ENCODE peak calls at places on chromosome 1, in five cellular contexts. X is WTC11, H is HCT116, K is endothelial cell of umbilical vein, B is A549. G is an unnamed sample.

GRCh38 chr1:204282801-204283200 is 69.0 kb upstream of the GOLT1A start:
- DNase-seq in X (no peak), H (no peak), K (no peak), B (no peak), G (no peak)

GRCh38 chr1:173248247-173248940 is 41.3 kb upstream of the TNFSF4 start:
- DNase-seq in X (no peak), H (no peak), K (no peak), B (no peak), G (no peak)

GRCh38 chr1:240256836-240257503 is 165.3 kb downstream of the FMN2 start:
- DNase-seq in X (no peak), H (no peak), K (no peak), B (no peak), G (no peak)

GRCh38 chr1:161131721-161132409 is 602 bp downstream of the DEDD start:
- DNase-seq in X (no peak), H (no peak), K (peak), B (no peak), G (peak)

GRCh38 chr1:39266269-39266668 is 61.8 kb downstream of the MACF1 start:
- DNase-seq in X (no peak), H (peak), K (peak), B (peak), G (peak)

GRCh38 chr1:239833709-239834108 is 258.0 kb upstream of the FMN2 start:
- DNase-seq in X (no peak), H (no peak), K (no peak), B (no peak), G (no peak)

GRCh38 chr1:172167801-172168596 is 252.5 kb upstream of the C1orf105 start:
- DNase-seq in X (no peak), H (no peak), K (no peak), B (no peak), G (no peak)

GRCh38 chr1:54409156-54410142 is 3.3 kb upstream of the SSBP3 start:
- DNase-seq in X (no peak), H (no peak), K (no peak), B (no peak), G (peak)

GRCh38 chr1:1616045-1616821 is 933 bp downstream of the MIB2 start:
- DNase-seq in X (peak), H (no peak), K (peak), B (no peak), G (peak)

GRCh38 chr1:224880593-224881307 is 48.7 kb upstream of the DNAH14 start:
- DNase-seq in X (peak), H (no peak), K (no peak), B (peak), G (no peak)

GRCh38 chr1:25808481-25809244 is 8.7 kb downstream of the SELENON start:
- DNase-seq in X (no peak), H (no peak), K (no peak), B (no peak), G (no peak)

GRCh38 chr1:67061266-67061665 is 7.3 kb upstream of the SLC35D1 start:
- DNase-seq in X (no peak), H (no peak), K (no peak), B (no peak), G (no peak)

GRCh38 chr1:236659792-236660587 is 26.3 kb upstream of the ACTN2 start:
- DNase-seq in X (peak), H (no peak), K (no peak), B (no peak), G (no peak)

GRCh38 chr1:92910081-92910480 is 51.2 kb downstream of the DIPK1A start:
- DNase-seq in X (no peak), H (no peak), K (no peak), B (no peak), G (no peak)

GRCh38 chr1:40983286-40983685 is 3.8 kb downstream of the CTPS1 start:
- DNase-seq in X (no peak), H (no peak), K (no peak), B (no peak), G (no peak)

GRCh38 chr1:226109829-226110248 is 47.3 kb downstream of the H3-3A start:
- DNase-seq in X (peak), H (peak), K (peak), B (peak), G (peak)

GRCh38 chr1:226112626-226113025 is 50.1 kb downstream of the H3-3A start:
- DNase-seq in X (no peak), H (no peak), K (no peak), B (no peak), G (no peak)

GRCh38 chr1:226111109-226111864 is 48.8 kb downstream of the H3-3A start:
- DNase-seq in X (no peak), H (no peak), K (no peak), B (no peak), G (peak)

GRCh38 chr1:226110249-226111108 is 48.0 kb downstream of the H3-3A start:
- DNase-seq in X (peak), H (no peak), K (peak), B (peak), G (peak)

DNA sequence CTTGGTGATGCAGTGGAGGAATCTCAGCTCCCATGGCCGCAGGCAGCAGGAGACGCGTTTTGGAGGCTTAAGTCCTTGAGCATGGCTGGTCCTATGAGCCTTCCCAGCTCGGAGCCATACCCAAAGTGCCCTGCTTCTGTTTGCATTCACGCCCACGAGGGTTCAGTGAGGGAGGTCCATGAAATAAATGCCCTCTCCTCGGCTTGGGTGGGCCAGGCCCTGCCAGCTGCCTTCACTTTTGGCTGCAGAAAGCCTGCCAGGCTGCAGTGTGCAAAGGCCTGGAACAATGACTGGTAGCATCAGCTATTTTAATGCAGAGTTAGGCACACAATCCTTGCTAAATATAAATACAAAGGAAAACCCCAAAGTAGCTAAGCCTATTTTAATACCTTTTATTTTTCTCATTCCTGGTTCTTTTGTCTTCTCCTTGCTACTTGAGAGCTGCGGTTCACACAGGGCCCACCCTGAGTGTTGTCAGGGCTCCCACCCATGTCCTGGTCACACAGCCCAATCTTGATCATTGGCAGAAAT is 49.4 kb downstream of the H3-3A start:
- DNase-seq in X (peak), H (no peak), K (no peak), B (no peak), G (no peak)
- TF ChIP-seq MAX in X (no peak), H (no peak), K (no peak), B (no peak), G (no peak)

DNA sequence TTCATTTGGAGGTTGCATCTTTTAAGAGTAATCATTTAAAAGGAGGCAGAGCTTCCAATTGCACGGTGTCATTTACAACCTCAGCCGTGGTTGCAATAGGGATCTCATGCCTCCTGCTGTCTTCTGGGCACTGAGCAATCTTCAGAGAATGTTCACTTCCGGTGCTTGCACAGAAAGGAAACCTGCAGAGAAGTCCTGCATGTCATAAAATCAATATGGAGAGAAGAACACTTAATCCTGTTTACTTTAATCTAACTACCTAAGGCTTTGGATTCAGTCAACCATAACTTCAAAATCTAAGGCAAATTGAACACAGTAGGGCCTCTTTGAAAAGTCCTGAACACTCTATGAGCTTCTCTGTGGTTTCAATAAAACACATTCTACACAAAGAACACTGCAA is 11.3 kb upstream of the MAP10 start:
- DNase-seq in X (no peak), H (peak), K (peak), B (peak), G (peak)
- TF ChIP-seq CTCF in X (no peak), H (peak), K (no peak), B (no peak), G (no peak)

GRCh38 chr1:166185526-166185925 is 18.7 kb upstream of the FAM78B start:
- DNase-seq in X (no peak), H (no peak), K (no peak), B (no peak), G (no peak)

GRCh38 chr1:166184012-166184411 is 17.2 kb upstream of the FAM78B start:
- DNase-seq in X (no peak), H (no peak), K (no peak), B (no peak), G (no peak)

GRCh38 chr1:166193057-166193456 is 26.3 kb upstream of the FAM78B start:
- DNase-seq in X (no peak), H (no peak), K (no peak), B (no peak), G (peak)

GRCh38 chr1:166184897-166185296 is 18.1 kb upstream of the FAM78B start:
- DNase-seq in X (no peak), H (no peak), K (no peak), B (no peak), G (no peak)

GRCh38 chr1:166189126-166189525 is 22.3 kb upstream of the FAM78B start:
- DNase-seq in X (no peak), H (no peak), K (no peak), B (no peak), G (peak)
- TF ChIP-seq MAX in X (no peak), H (no peak), K (no peak), B (no peak), G (no peak)

DNA sequence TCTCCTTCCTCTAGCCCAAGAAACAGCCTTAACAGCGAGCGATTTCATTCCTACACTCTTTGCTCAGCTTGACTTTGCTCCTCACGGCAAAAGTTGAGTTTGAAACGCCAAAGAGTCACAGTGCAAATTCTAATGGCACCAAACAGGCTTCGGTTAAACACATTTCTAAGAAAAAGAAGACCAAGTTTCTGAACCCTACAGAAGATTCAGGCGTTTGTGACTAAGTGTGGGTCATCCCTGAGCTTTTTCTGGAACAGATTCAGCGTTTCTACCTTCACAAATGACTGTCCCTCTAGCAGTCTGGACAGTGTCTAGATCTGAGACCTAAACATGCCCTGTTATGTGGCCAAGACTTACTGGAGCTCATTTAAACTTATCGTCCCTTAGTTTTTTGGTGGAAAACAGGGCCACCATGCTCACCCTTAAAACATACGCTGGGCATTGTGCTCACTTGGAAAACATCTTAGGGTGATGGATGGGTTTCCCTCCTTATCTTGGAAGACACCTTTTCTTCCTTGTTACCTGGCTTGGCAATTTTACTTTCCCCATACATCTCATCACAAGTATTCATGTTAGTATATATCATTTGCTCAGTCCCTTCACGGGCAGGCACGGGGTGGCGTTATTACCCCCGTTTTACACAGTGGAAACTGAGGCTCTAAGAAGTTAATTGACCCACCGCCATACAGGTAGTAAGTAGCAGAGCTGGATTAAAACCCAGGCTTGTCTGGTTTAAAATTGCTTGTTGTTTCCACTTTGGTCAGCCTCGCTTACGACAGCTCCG is 1.0 kb downstream of the C1orf198 start:
- DNase-seq in X (no peak), H (no peak), K (peak), B (no peak), G (no peak)
- TF ChIP-seq CTCF in X (no peak), H (no peak), K (no peak), B (no peak), G (no peak)

GRCh38 chr1:12188657-12189327 is 22.0 kb downstream of the TNFRSF1B start:
- DNase-seq in X (no peak), H (no peak), K (no peak), B (no peak), G (no peak)

GRCh38 chr1:12189328-12189682 is 22.5 kb downstream of the TNFRSF1B start:
- DNase-seq in X (no peak), H (no peak), K (no peak), B (no peak), G (no peak)

GRCh38 chr1:12188115-12188514 is 21.3 kb downstream of the TNFRSF1B start:
- DNase-seq in X (no peak), H (no peak), K (no peak), B (no peak), G (no peak)

GRCh38 chr1:12194666-12195216 is 27.9 kb downstream of the TNFRSF1B start:
- DNase-seq in X (no peak), H (no peak), K (no peak), B (no peak), G (peak)

DNA sequence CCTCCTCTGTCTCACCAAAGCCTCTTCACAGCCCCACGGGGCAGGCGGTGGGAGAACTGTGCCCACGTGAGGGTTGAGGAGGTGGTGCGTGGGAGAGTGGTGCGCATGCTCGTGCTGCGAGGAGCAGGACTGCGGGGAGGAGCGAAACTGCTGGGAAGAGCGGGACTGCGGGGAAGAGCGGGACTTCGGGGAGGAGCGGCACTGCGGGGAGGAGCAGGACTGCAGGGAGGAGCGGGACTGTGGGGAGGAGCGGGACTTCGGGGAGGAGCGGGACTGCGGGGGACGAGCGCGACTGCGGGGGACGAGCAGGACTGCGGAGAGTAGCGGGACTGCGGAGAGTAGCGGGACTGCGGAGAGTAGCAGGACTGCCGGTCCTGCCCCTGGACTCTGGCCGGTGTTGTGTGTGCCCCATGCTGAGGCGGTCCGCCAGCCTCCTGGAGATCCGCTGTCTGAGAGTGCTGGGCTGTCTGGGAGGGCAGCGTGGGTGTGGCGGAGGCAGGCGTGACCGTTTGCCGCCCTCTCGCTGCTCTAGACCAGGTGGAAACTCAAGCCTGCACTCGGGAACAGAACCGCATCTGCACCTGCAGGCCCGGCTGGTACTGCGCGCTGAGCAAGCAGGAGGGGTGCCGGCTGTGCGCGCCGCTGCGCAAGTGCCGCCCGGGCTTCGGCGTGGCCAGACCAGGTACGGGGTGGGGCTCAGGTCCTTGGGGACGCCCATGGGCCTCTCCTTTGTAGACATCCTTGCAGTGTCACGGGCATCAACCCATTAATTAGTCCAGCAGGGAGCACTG is 24.6 kb downstream of the TNFRSF1B start:
- DNase-seq in X (no peak), H (no peak), K (no peak), B (no peak), G (no peak)
- TF ChIP-seq MAX in X (no peak), H (no peak), K (no peak), B (no peak), G (no peak)

GRCh38 chr1:212816567-212817278 is 25.0 kb downstream of the TATDN3 start:
- DNase-seq in X (no peak), H (no peak), K (peak), B (peak), G (no peak)

GRCh38 chr1:212819704-212820103 is 27.7 kb downstream of the SPATA45 start:
- DNase-seq in X (no peak), H (no peak), K (peak), B (no peak), G (peak)

GRCh38 chr1:212820969-212821368 is 26.5 kb downstream of the SPATA45 start:
- DNase-seq in X (no peak), H (no peak), K (no peak), B (no peak), G (no peak)

GRCh38 chr1:212814548-212814947 is 22.9 kb downstream of the TATDN3 start:
- DNase-seq in X (no peak), H (no peak), K (no peak), B (no peak), G (no peak)

DNA sequence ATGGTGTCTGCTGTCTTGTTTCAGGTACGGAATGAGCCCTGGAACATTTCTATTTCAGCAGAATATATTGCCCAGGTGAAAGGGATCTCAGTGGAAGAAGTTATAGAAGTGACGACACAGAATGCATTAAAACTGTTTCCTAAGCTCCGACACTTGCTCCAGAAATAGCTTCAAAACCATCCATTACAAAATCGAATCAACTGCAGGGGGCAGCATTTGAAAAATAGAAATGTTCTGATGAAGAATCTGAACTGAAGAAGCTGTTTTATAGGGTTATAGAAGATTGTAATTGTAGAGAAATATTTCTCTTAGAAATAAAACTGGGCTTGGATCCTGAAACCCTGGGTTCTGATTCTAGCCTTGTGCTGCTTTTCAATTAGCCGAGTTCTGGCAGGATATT is 23.3 kb downstream of the TATDN3 start:
- DNase-seq in X (no peak), H (no peak), K (peak), B (peak), G (peak)
- TF ChIP-seq CTCF in X (no peak), H (peak), K (no peak), B (peak), G (peak)

DNA sequence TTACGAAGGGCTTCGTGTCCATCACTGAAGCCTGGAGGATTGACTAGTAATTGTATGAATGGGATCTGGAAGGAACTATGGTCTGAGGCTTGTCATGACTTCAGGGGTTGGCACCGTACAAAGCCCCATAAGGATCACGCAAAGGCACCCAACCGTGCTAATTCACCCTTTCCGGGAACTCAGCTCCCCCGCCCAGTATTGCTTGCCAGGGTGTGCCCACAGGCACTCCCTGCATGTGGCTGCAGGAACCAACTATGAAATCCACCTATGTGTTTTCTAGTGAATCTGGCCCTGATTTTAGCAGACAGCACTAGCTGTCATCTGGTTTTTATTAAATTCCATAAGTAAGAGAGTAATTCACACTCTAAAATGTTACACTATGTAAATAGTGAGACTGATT is 139.2 kb downstream of the TM2D1 start:
- DNase-seq in X (no peak), H (no peak), K (no peak), B (no peak), G (no peak)
- TF ChIP-seq MAX in X (no peak), H (no peak), K (no peak), B (no peak), G (no peak)